ENCODE peak calls at places on chromosome 20, in ten cellular contexts. Y is NCI-H446; S is kidney tubule cell; U is brain microvascular endothelial cell; G is activated CD4-positive, alpha-beta T cell treated with anti-CD3 and anti-CD28 coated beads, Interleukin-2, amount 10 ng/mL, durations not matched to agents 7 days and 5 days; X is NCI-H2227 treated with DMSO at 0.1 percent for 48 hours; V is GM12865; Z is iPS-NIHi11; Q is foreskin fibroblast; W is H54. I is an unnamed sample.

GRCh38 chr20:49104365-49104648 is 58.2 kb downstream of the CSE1L start:
- DNase-seq in Q (no peak), V (no peak), X (no peak), G (no peak), S (no peak), Z (peak), U (no peak), Y (no peak), W (no peak), I (no peak)

GRCh38 chr20:6919792-6920468 is 152.4 kb downstream of the BMP2 start:
- DNase-seq in W (no peak), Q (no peak), S (no peak), U (no peak), Y (no peak), V (no peak), Z (no peak), G (no peak), X (no peak), I (no peak)

GRCh38 chr20:25315418-25316210 is 67.7 kb downstream of the PYGB start:
- DNase-seq in S (peak), Z (no peak), X (no peak), V (no peak), G (no peak), Y (no peak), U (peak), W (peak), Q (no peak), I (peak)

GRCh38 chr20:40953856-40954255 is 74.8 kb upstream of the TOP1 start:
- DNase-seq in Q (peak), V (no peak), G (no peak), U (no peak), Y (no peak), W (no peak), S (peak), X (no peak), Z (no peak), I (peak)

GRCh38 chr20:63734111-63734945 is 2.1 kb upstream of the LIME1 start:
- DNase-seq in Q (no peak), G (no peak), S (no peak), U (no peak), W (no peak), X (no peak), Y (no peak), V (no peak), Z (no peak), I (no peak)

GRCh38 chr20:35263609-35264223 is 14.2 kb downstream of the MMP24OS start:
- DNase-seq in X (no peak), S (peak), G (no peak), U (no peak), Q (no peak), V (no peak), W (no peak), Y (no peak), Z (no peak), I (no peak)

GRCh38 chr20:43667341-43668132 is 623 bp downstream of the MYBL2 start:
- DNase-seq in X (no peak), V (peak), W (no peak), Z (peak), S (peak), U (no peak), G (peak), Y (peak), Q (no peak), I (no peak)

GRCh38 chr20:8020314-8021079 is 936 bp upstream of the TMX4 start:
- DNase-seq in V (peak), S (peak), X (peak), G (peak), Q (no peak), W (no peak), U (no peak), Z (no peak), Y (no peak), I (no peak)

GRCh38 chr20:48339147-48339985 is 488.4 kb downstream of the PREX1 start:
- DNase-seq in W (peak), S (peak), Q (peak), X (no peak), Y (no peak), V (peak), Z (no peak), U (peak), G (no peak), I (peak)

GRCh38 chr20:9886227-9886626 is 47.4 kb upstream of the PAK5 start:
- DNase-seq in Z (no peak), U (peak), Y (no peak), W (no peak), V (peak), X (no peak), Q (peak), S (no peak), G (no peak), I (no peak)

GRCh38 chr20:2386516-2387179 is 5.9 kb downstream of the TGM6 start:
- DNase-seq in Y (no peak), Q (peak), U (peak), Z (no peak), S (peak), G (no peak), V (no peak), W (no peak), X (no peak), I (no peak)

GRCh38 chr20:57094171-57094891 is 172.1 kb downstream of the BMP7 start:
- DNase-seq in Z (no peak), Q (no peak), W (no peak), Y (no peak), V (no peak), G (no peak), S (no peak), X (no peak), U (no peak), I (no peak)

GRCh38 chr20:37437676-37438075 is 83.4 kb upstream of the NNAT start:
- DNase-seq in S (no peak), Z (no peak), G (no peak), Y (no peak), U (no peak), X (no peak), Q (no peak), W (no peak), V (no peak), I (no peak)

GRCh38 chr20:20009784-20010253 is 7.3 kb upstream of the NAA20 start:
- DNase-seq in U (no peak), G (no peak), Y (no peak), V (no peak), S (no peak), X (peak), Q (no peak), W (no peak), Z (peak), I (no peak)

GRCh38 chr20:63009988-63010769 is 3.4 kb upstream of the BHLHE23 start:
- DNase-seq in Y (no peak), Z (no peak), G (peak), V (peak), Q (no peak), W (no peak), S (peak), X (no peak), U (no peak), I (no peak)

GRCh38 chr20:41101660-41102059 is 35.7 kb upstream of the PLCG1 start:
- DNase-seq in U (no peak), S (no peak), V (no peak), Z (no peak), X (no peak), Y (no peak), W (no peak), G (no peak), Q (no peak), I (no peak)

GRCh38 chr20:50727792-50728485 is 3.4 kb upstream of the PARD6B start:
- DNase-seq in X (peak), G (no peak), Y (no peak), V (no peak), Q (no peak), S (peak), Z (no peak), W (no peak), U (no peak), I (no peak)

GRCh38 chr20:44129996-44130718 is 56.8 kb downstream of the JPH2 start:
- DNase-seq in V (no peak), W (no peak), S (no peak), X (no peak), G (no peak), U (no peak), Z (no peak), Y (no peak), Q (no peak), I (no peak)

GRCh38 chr20:53738945-53739798 is 145.5 kb upstream of the ZNF217 start:
- DNase-seq in Z (no peak), G (no peak), Q (no peak), Y (no peak), U (no peak), S (peak), V (peak), X (peak), W (no peak), I (no peak)

GRCh38 chr20:10172998-10173655 is 45.5 kb upstream of the SNAP25 start:
- DNase-seq in V (no peak), W (no peak), U (no peak), G (no peak), Y (no peak), Z (no peak), S (no peak), Q (no peak), X (no peak), I (no peak)

GRCh38 chr20:32440069-32440757 is 82.1 kb downstream of the ASXL1 start:
- DNase-seq in S (no peak), G (no peak), Q (no peak), Z (no peak), V (no peak), U (no peak), W (no peak), X (no peak), Y (no peak), I (no peak)

GRCh38 chr20:5267092-5267491 is 49.7 kb downstream of the PROKR2 start:
- DNase-seq in G (no peak), Z (no peak), Q (no peak), S (no peak), W (no peak), X (no peak), Y (no peak), U (no peak), V (peak), I (no peak)

GRCh38 chr20:43459022-43459942 is 1.6 kb downstream of the SRSF6 start:
- DNase-seq in U (peak), Z (no peak), G (peak), Y (no peak), X (no peak), S (no peak), V (no peak), Q (no peak), W (no peak), I (no peak)

GRCh38 chr20:49411221-49411925 is 71.1 kb downstream of the KCNB1 start:
- DNase-seq in G (no peak), Q (no peak), S (no peak), Y (no peak), X (no peak), W (no peak), V (no peak), U (no peak), Z (no peak), I (no peak)

GRCh38 chr20:51597389-51598231 is 55.1 kb upstream of the NFATC2 start:
- DNase-seq in Y (no peak), X (no peak), Q (no peak), S (no peak), V (no peak), W (no peak), G (no peak), U (no peak), Z (no peak), I (no peak)

GRCh38 chr20:37201827-37202162 is 22.4 kb upstream of the MROH8 start:
- DNase-seq in Q (no peak), X (no peak), S (no peak), V (no peak), Z (no peak), U (no peak), G (no peak), Y (no peak), W (no peak), I (no peak)

GRCh38 chr20:46226602-46227001 is 81.7 kb downstream of the CDH22 start:
- DNase-seq in G (no peak), X (no peak), Y (no peak), V (no peak), S (peak), W (peak), U (peak), Z (no peak), Q (peak), I (peak)

GRCh38 chr20:37697314-37697713 is 3.5 kb downstream of the CTNNBL1 start:
- DNase-seq in Q (no peak), G (no peak), U (no peak), Y (no peak), V (peak), S (no peak), Z (no peak), W (no peak), X (no peak), I (no peak)

GRCh38 chr20:21702553-21703467 is 2.7 kb upstream of the PAX1 start:
- DNase-seq in V (peak), X (no peak), Q (peak), Y (peak), W (no peak), S (peak), G (peak), Z (peak), U (peak), I (peak)

GRCh38 chr20:2742934-2743559 is 50.5 kb downstream of the EBF4 start:
- DNase-seq in W (peak), X (no peak), U (peak), Z (peak), Q (peak), G (peak), Y (peak), V (peak), S (peak), I (peak)

GRCh38 chr20:62151225-62151624 is 7.7 kb downstream of the SS18L1 start:
- DNase-seq in Z (no peak), S (no peak), U (no peak), V (no peak), W (no peak), Q (no peak), X (no peak), Y (no peak), G (no peak), I (no peak)

GRCh38 chr20:31594558-31595379 is 10.3 kb upstream of the ID1 start:
- DNase-seq in Q (no peak), W (no peak), Y (no peak), S (no peak), V (no peak), Z (peak), U (no peak), X (peak), G (no peak), I (no peak)

GRCh38 chr20:54555150-54555549 is 79.8 kb downstream of the DOK5 start:
- DNase-seq in V (no peak), U (no peak), W (no peak), G (no peak), Y (no peak), S (no peak), Q (no peak), X (no peak), Z (peak), I (no peak)

GRCh38 chr20:4053516-4053919 is 38.2 kb upstream of the RNF24 start:
- DNase-seq in G (no peak), S (peak), V (no peak), U (peak), X (no peak), Y (no peak), Z (no peak), W (no peak), Q (no peak), I (no peak)

GRCh38 chr20:34643919-34644318 is 33.0 kb downstream of the PIGU start:
- DNase-seq in Y (no peak), G (no peak), Q (peak), U (peak), X (no peak), Z (no peak), V (no peak), S (no peak), W (no peak), I (peak)

I was measured in AG08396.